ENCODE peak calls at places on chromosomes 11 and 22, in nine cellular contexts. One of them, this sample, is unnamed. For H3K4me1, the result is how much of the 10 kb centered on the place peaks cover.

GRCh38 chr11:60485987-60486386 is 6.6 kb upstream of the MS4A12 start:
- DNase-seq in adipocyte: no peak
- DNase-seq in Panc1: peak
- DNase-seq in PC-3: peak
- DNase-seq in cardiac muscle cell: peak
- DNase-seq in neuronal stem cell: peak
- DNase-seq in right lobe of liver: no peak
- DNase-seq in heart right ventricle: no peak
- DNase-seq in tibial artery: no peak
- DNase-seq in this sample: no peak

GRCh38 chr22:46747646-46748045 is 9.6 kb upstream of the CERK start:
- DNase-seq in neuronal stem cell: no peak
- DNase-seq in tibial artery: no peak
- DNase-seq in adipocyte: no peak
- DNase-seq in heart right ventricle: no peak
- DNase-seq in Panc1: no peak
- DNase-seq in PC-3: no peak
- DNase-seq in right lobe of liver: no peak
- DNase-seq in cardiac muscle cell: no peak
- DNase-seq in this sample: no peak

GRCh38 chr11:35798423-35798822 is 135.8 kb downstream of the TRIM44 start:
- DNase-seq in adipocyte: peak
- DNase-seq in heart right ventricle: no peak
- DNase-seq in Panc1: no peak
- DNase-seq in PC-3: peak
- DNase-seq in tibial artery: no peak
- DNase-seq in neuronal stem cell: no peak
- DNase-seq in right lobe of liver: no peak
- DNase-seq in cardiac muscle cell: no peak
- DNase-seq in this sample: no peak

GRCh38 chr22:45551310-45552016 is 48.8 kb downstream of the FBLN1 start:
- DNase-seq in neuronal stem cell: no peak
- DNase-seq in tibial artery: peak
- DNase-seq in right lobe of liver: no peak
- DNase-seq in adipocyte: no peak
- DNase-seq in heart right ventricle: no peak
- DNase-seq in Panc1: no peak
- DNase-seq in PC-3: no peak
- DNase-seq in cardiac muscle cell: no peak
- DNase-seq in this sample: no peak

GRCh38 chr11:76824083-76824939 is 36.4 kb upstream of the ACER3 start:
- DNase-seq in Panc1: no peak
- DNase-seq in right lobe of liver: no peak
- DNase-seq in PC-3: peak
- DNase-seq in heart right ventricle: peak
- DNase-seq in neuronal stem cell: no peak
- DNase-seq in tibial artery: no peak
- DNase-seq in adipocyte: no peak
- DNase-seq in cardiac muscle cell: no peak
- DNase-seq in this sample: no peak

GRCh38 chr22:24069721-24070120 is 58.6 kb downstream of the CABIN1 start:
- DNase-seq in right lobe of liver: no peak
- DNase-seq in neuronal stem cell: no peak
- DNase-seq in Panc1: no peak
- DNase-seq in PC-3: no peak
- DNase-seq in heart right ventricle: no peak
- DNase-seq in tibial artery: no peak
- DNase-seq in cardiac muscle cell: no peak
- DNase-seq in adipocyte: no peak
- DNase-seq in this sample: no peak

GRCh38 chr11:115724709-115725108 is 220.5 kb upstream of the CADM1 start:
- DNase-seq in heart right ventricle: no peak
- DNase-seq in adipocyte: no peak
- DNase-seq in PC-3: no peak
- DNase-seq in cardiac muscle cell: no peak
- DNase-seq in tibial artery: no peak
- DNase-seq in right lobe of liver: no peak
- DNase-seq in Panc1: no peak
- DNase-seq in neuronal stem cell: no peak
- DNase-seq in this sample: no peak

GRCh38 chr11:86955674-86956522 is 703 bp upstream of the FZD4 start:
- DNase-seq in neuronal stem cell: peak
- DNase-seq in adipocyte: peak
- DNase-seq in cardiac muscle cell: peak
- DNase-seq in heart right ventricle: peak
- DNase-seq in right lobe of liver: peak
- DNase-seq in Panc1: no peak
- DNase-seq in tibial artery: peak
- DNase-seq in PC-3: peak
- DNase-seq in this sample: peak

GRCh38 chr11:109857637-109858036 is 235.6 kb upstream of the ZC3H12C start:
- DNase-seq in neuronal stem cell: no peak
- DNase-seq in right lobe of liver: no peak
- DNase-seq in cardiac muscle cell: no peak
- DNase-seq in tibial artery: no peak
- DNase-seq in PC-3: no peak
- DNase-seq in adipocyte: no peak
- DNase-seq in heart right ventricle: no peak
- DNase-seq in Panc1: no peak
- DNase-seq in this sample: no peak

GRCh38 chr11:130209128-130209932 is 49.7 kb downstream of the ST14 start:
- DNase-seq in cardiac muscle cell: no peak
- DNase-seq in right lobe of liver: no peak
- DNase-seq in tibial artery: no peak
- DNase-seq in PC-3: no peak
- DNase-seq in adipocyte: no peak
- DNase-seq in Panc1: no peak
- DNase-seq in heart right ventricle: no peak
- DNase-seq in neuronal stem cell: no peak
- DNase-seq in this sample: no peak

GRCh38 chr22:48740731-48741405 is 1086.8 kb downstream of the BRD1 start:
- DNase-seq in cardiac muscle cell: no peak
- DNase-seq in tibial artery: peak
- DNase-seq in adipocyte: no peak
- DNase-seq in right lobe of liver: peak
- DNase-seq in heart right ventricle: no peak
- DNase-seq in Panc1: no peak
- DNase-seq in PC-3: no peak
- DNase-seq in neuronal stem cell: no peak
- DNase-seq in this sample: no peak

GRCh38 chr11:119474682-119475596 is 52.0 kb upstream of the THY1 start:
- DNase-seq in Panc1: peak
- DNase-seq in tibial artery: peak
- DNase-seq in right lobe of liver: no peak
- DNase-seq in cardiac muscle cell: peak
- DNase-seq in PC-3: peak
- DNase-seq in adipocyte: peak
- DNase-seq in neuronal stem cell: peak
- DNase-seq in heart right ventricle: peak
- DNase-seq in this sample: peak

GRCh38 chr11:126834149-126834548 is 166.4 kb downstream of the KIRREL3 start:
- DNase-seq in tibial artery: no peak
- DNase-seq in adipocyte: peak
- DNase-seq in right lobe of liver: no peak
- DNase-seq in PC-3: no peak
- DNase-seq in Panc1: no peak
- DNase-seq in heart right ventricle: no peak
- DNase-seq in neuronal stem cell: no peak
- DNase-seq in cardiac muscle cell: no peak
- DNase-seq in this sample: no peak

GRCh38 chr11:394034-394857 is at the start of gene PKP3:
- DNase-seq in neuronal stem cell: no peak
- DNase-seq in adipocyte: no peak
- DNase-seq in Panc1: no peak
- DNase-seq in right lobe of liver: no peak
- DNase-seq in PC-3: peak
- DNase-seq in cardiac muscle cell: no peak
- DNase-seq in tibial artery: no peak
- DNase-seq in heart right ventricle: no peak
- DNase-seq in this sample: no peak

GRCh38 chr22:37276771-37277170 is 5.5 kb upstream of the CYTH4 start:
- DNase-seq in cardiac muscle cell: no peak
- DNase-seq in PC-3: no peak
- DNase-seq in right lobe of liver: peak
- DNase-seq in tibial artery: no peak
- DNase-seq in Panc1: no peak
- DNase-seq in neuronal stem cell: no peak
- DNase-seq in heart right ventricle: no peak
- DNase-seq in adipocyte: peak
- DNase-seq in this sample: no peak

GRCh38 chr11:92528051-92528450 is 303.4 kb downstream of the FAT3 start:
- DNase-seq in PC-3: peak
- DNase-seq in cardiac muscle cell: no peak
- DNase-seq in Panc1: no peak
- DNase-seq in right lobe of liver: no peak
- DNase-seq in heart right ventricle: no peak
- DNase-seq in tibial artery: no peak
- DNase-seq in adipocyte: peak
- DNase-seq in neuronal stem cell: no peak
- DNase-seq in this sample: no peak

GRCh38 chr11:129251067-129251466 is 58.9 kb upstream of the ARHGAP32 start:
- DNase-seq in cardiac muscle cell: no peak
- DNase-seq in PC-3: peak
- DNase-seq in heart right ventricle: no peak
- DNase-seq in right lobe of liver: no peak
- DNase-seq in Panc1: no peak
- DNase-seq in adipocyte: peak
- DNase-seq in neuronal stem cell: no peak
- DNase-seq in tibial artery: no peak
- DNase-seq in this sample: no peak

GRCh38 chr11:95556342-95557151 is 233.0 kb downstream of the FAM76B start:
- DNase-seq in Panc1: no peak
- DNase-seq in cardiac muscle cell: no peak
- DNase-seq in PC-3: no peak
- DNase-seq in tibial artery: no peak
- DNase-seq in right lobe of liver: no peak
- DNase-seq in neuronal stem cell: peak
- DNase-seq in adipocyte: peak
- DNase-seq in heart right ventricle: no peak
- DNase-seq in this sample: no peak

GRCh38 chr11:111514216-111515031 is at the start of gene HOATZ:
- DNase-seq in tibial artery: no peak
- DNase-seq in PC-3: no peak
- DNase-seq in heart right ventricle: no peak
- DNase-seq in neuronal stem cell: peak
- DNase-seq in Panc1: no peak
- DNase-seq in adipocyte: no peak
- DNase-seq in right lobe of liver: no peak
- DNase-seq in cardiac muscle cell: peak
- DNase-seq in this sample: no peak

GRCh38 chr11:64879226-64879900 is 942 bp upstream of the EHD1 start:
- DNase-seq in right lobe of liver: peak
- DNase-seq in adipocyte: no peak
- DNase-seq in neuronal stem cell: no peak
- DNase-seq in cardiac muscle cell: no peak
- DNase-seq in tibial artery: no peak
- DNase-seq in Panc1: no peak
- DNase-seq in heart right ventricle: no peak
- DNase-seq in PC-3: no peak
- DNase-seq in this sample: no peak
- H3K4me1 ChIP-seq in right lobe of liver: under half
- H3K4me1 ChIP-seq in adipocyte: under half
- H3K4me1 ChIP-seq in neuronal stem cell: under half
- H3K4me1 ChIP-seq in cardiac muscle cell: under half
- H3K4me1 ChIP-seq in tibial artery: under half
- H3K4me1 ChIP-seq in Panc1: under half
- H3K4me1 ChIP-seq in heart right ventricle: half or more
- H3K4me1 ChIP-seq in PC-3: under half
- H3K4me1 ChIP-seq in this sample: half or more

GRCh38 chr22:42994917-42995562 is 19.9 kb downstream of the PACSIN2 start:
- DNase-seq in neuronal stem cell: no peak
- DNase-seq in Panc1: peak
- DNase-seq in tibial artery: peak
- DNase-seq in adipocyte: peak
- DNase-seq in PC-3: peak
- DNase-seq in cardiac muscle cell: peak
- DNase-seq in heart right ventricle: peak
- DNase-seq in right lobe of liver: peak
- DNase-seq in this sample: peak
- H3K4me1 ChIP-seq in neuronal stem cell: under half
- H3K4me1 ChIP-seq in Panc1: under half
- H3K4me1 ChIP-seq in tibial artery: under half
- H3K4me1 ChIP-seq in adipocyte: half or more
- H3K4me1 ChIP-seq in PC-3: half or more
- H3K4me1 ChIP-seq in cardiac muscle cell: under half
- H3K4me1 ChIP-seq in heart right ventricle: half or more
- H3K4me1 ChIP-seq in right lobe of liver: under half
- H3K4me1 ChIP-seq in this sample: half or more

DNA sequence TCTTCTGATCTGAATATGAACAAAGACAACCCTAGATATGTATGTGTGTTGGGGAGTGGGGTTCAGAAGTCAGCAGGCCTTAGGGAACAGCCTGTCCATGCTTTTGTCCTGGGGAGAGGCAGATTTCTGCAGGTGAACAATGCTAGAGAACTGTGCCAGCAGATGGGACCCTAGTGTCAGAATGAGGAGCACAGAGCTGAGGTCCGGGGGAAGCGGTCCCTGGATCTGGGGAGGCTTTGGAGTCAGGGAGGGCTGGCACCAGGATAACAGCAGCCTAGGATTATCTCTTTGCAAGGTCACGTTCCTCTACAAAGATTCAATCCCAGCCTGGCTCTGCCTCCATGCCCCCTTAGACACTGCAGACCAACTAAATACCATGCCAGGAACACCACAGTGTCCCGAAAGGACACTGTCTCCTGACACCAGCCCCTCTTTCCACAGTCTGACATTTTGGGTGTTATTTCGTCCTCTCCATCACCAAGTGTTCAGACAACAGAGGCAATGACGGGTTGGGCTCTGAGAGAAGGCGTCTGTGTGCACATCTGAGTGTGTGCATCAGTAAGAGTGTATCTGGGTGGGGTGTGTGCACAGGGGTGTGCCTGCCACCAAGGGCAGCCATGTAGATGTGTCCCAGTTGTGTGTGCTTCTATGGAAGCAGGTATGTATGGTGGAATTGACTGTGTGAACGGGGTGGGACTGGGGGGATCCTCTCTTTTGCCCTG is 43.5 kb downstream of the EIF3F start:
- DNase-seq in heart right ventricle: no peak
- DNase-seq in Panc1: no peak
- DNase-seq in PC-3: no peak
- DNase-seq in cardiac muscle cell: no peak
- DNase-seq in tibial artery: no peak
- DNase-seq in adipocyte: no peak
- DNase-seq in right lobe of liver: no peak
- DNase-seq in neuronal stem cell: no peak
- DNase-seq in this sample: no peak
- H3K4me1 ChIP-seq in heart right ventricle: under half
- H3K4me1 ChIP-seq in Panc1: under half
- H3K4me1 ChIP-seq in PC-3: under half
- H3K4me1 ChIP-seq in cardiac muscle cell: under half
- H3K4me1 ChIP-seq in tibial artery: under half
- H3K4me1 ChIP-seq in adipocyte: under half
- H3K4me1 ChIP-seq in right lobe of liver: under half
- H3K4me1 ChIP-seq in neuronal stem cell: under half
- H3K4me1 ChIP-seq in this sample: under half

DNA sequence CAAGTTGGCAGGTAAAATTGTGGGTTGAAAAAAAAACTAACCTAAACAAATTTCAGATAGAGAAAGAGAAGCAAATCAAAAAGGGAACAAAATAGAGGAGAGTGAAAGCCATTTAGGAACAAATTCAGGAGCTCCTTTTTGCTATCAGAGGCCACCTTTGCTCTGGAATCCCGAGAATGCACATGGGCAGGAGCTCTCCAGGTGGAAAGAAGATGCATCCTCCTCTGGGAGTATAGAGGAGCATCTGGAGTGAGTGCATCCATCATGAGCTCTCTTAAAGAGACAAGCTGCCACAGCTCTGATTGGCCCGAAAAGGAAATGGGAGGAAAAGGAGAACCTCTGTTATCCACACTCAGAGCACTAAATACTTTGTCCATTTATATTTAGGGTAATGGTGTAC is 26.3 kb downstream of the MRGPRX1 start:
- DNase-seq in PC-3: no peak
- DNase-seq in tibial artery: no peak
- DNase-seq in cardiac muscle cell: no peak
- DNase-seq in heart right ventricle: no peak
- DNase-seq in right lobe of liver: no peak
- DNase-seq in Panc1: no peak
- DNase-seq in neuronal stem cell: no peak
- DNase-seq in adipocyte: no peak
- DNase-seq in this sample: no peak
- H3K4me1 ChIP-seq in PC-3: under half
- H3K4me1 ChIP-seq in tibial artery: under half
- H3K4me1 ChIP-seq in cardiac muscle cell: under half
- H3K4me1 ChIP-seq in heart right ventricle: under half
- H3K4me1 ChIP-seq in right lobe of liver: under half
- H3K4me1 ChIP-seq in Panc1: under half
- H3K4me1 ChIP-seq in neuronal stem cell: under half
- H3K4me1 ChIP-seq in adipocyte: under half
- H3K4me1 ChIP-seq in this sample: under half